ENCODE peak calls at places on chromosomes 2 and 18, in eight cellular contexts. One of them, this sample, is unnamed.

GRCh38 chr2:30691948-30692828 is 115.1 kb downstream of the CAPN13 start:
- DNase-seq in aorta: no peak
- DNase-seq in stimulated activated CD4-positive, alpha-beta T cell treated with anti-CD3 and anti-CD28 coated beads, Interleukin-4, amount 100 ng/mL, for 24 hours: no peak
- DNase-seq in activated effector memory CD4-positive, alpha-beta T cell treated with anti-CD3 and anti-CD28 coated beads, Interleukin-2, amount 50 U/mL, for 16 hours: no peak
- DNase-seq in substantia nigra: no peak
- DNase-seq in activated T-helper 1 cell treated with anti-CD3 and anti-CD28 coated beads, Interleukin-12 subunit alpha, Interleukin-12 subunit beta, Interleukin-2, Interleukin-4 antibody, amounts not matched to agents 30 ng/mL and 10 ng/mL and 1 ng/mL, durations not matched to agents 14 hours and 24 hours and 36 hours: no peak
- DNase-seq in T47D: no peak
- DNase-seq in colonic mucosa: no peak
- DNase-seq in this sample: no peak

GRCh38 chr2:174512345-174512744 is 25.5 kb upstream of the GPR155 start:
- DNase-seq in aorta: no peak
- DNase-seq in stimulated activated CD4-positive, alpha-beta T cell treated with anti-CD3 and anti-CD28 coated beads, Interleukin-4, amount 100 ng/mL, for 24 hours: no peak
- DNase-seq in activated effector memory CD4-positive, alpha-beta T cell treated with anti-CD3 and anti-CD28 coated beads, Interleukin-2, amount 50 U/mL, for 16 hours: no peak
- DNase-seq in substantia nigra: no peak
- DNase-seq in activated T-helper 1 cell treated with anti-CD3 and anti-CD28 coated beads, Interleukin-12 subunit alpha, Interleukin-12 subunit beta, Interleukin-2, Interleukin-4 antibody, amounts not matched to agents 30 ng/mL and 10 ng/mL and 1 ng/mL, durations not matched to agents 14 hours and 24 hours and 36 hours: no peak
- DNase-seq in T47D: no peak
- DNase-seq in colonic mucosa: no peak
- DNase-seq in this sample: no peak

GRCh38 chr2:47568164-47568861 is 165.4 kb downstream of the MSH2 start:
- DNase-seq in aorta: no peak
- DNase-seq in stimulated activated CD4-positive, alpha-beta T cell treated with anti-CD3 and anti-CD28 coated beads, Interleukin-4, amount 100 ng/mL, for 24 hours: no peak
- DNase-seq in activated effector memory CD4-positive, alpha-beta T cell treated with anti-CD3 and anti-CD28 coated beads, Interleukin-2, amount 50 U/mL, for 16 hours: no peak
- DNase-seq in substantia nigra: no peak
- DNase-seq in activated T-helper 1 cell treated with anti-CD3 and anti-CD28 coated beads, Interleukin-12 subunit alpha, Interleukin-12 subunit beta, Interleukin-2, Interleukin-4 antibody, amounts not matched to agents 30 ng/mL and 10 ng/mL and 1 ng/mL, durations not matched to agents 14 hours and 24 hours and 36 hours: no peak
- DNase-seq in T47D: no peak
- DNase-seq in colonic mucosa: no peak
- DNase-seq in this sample: no peak

GRCh38 chr2:66930499-66931165 is 466.5 kb upstream of the ETAA1 start:
- DNase-seq in aorta: no peak
- DNase-seq in stimulated activated CD4-positive, alpha-beta T cell treated with anti-CD3 and anti-CD28 coated beads, Interleukin-4, amount 100 ng/mL, for 24 hours: no peak
- DNase-seq in activated effector memory CD4-positive, alpha-beta T cell treated with anti-CD3 and anti-CD28 coated beads, Interleukin-2, amount 50 U/mL, for 16 hours: no peak
- DNase-seq in substantia nigra: no peak
- DNase-seq in activated T-helper 1 cell treated with anti-CD3 and anti-CD28 coated beads, Interleukin-12 subunit alpha, Interleukin-12 subunit beta, Interleukin-2, Interleukin-4 antibody, amounts not matched to agents 30 ng/mL and 10 ng/mL and 1 ng/mL, durations not matched to agents 14 hours and 24 hours and 36 hours: no peak
- DNase-seq in T47D: no peak
- DNase-seq in colonic mucosa: no peak
- DNase-seq in this sample: no peak

GRCh38 chr2:120486946-120487345 is 141.0 kb downstream of the INHBB start:
- DNase-seq in aorta: peak
- DNase-seq in stimulated activated CD4-positive, alpha-beta T cell treated with anti-CD3 and anti-CD28 coated beads, Interleukin-4, amount 100 ng/mL, for 24 hours: no peak
- DNase-seq in activated effector memory CD4-positive, alpha-beta T cell treated with anti-CD3 and anti-CD28 coated beads, Interleukin-2, amount 50 U/mL, for 16 hours: no peak
- DNase-seq in substantia nigra: no peak
- DNase-seq in activated T-helper 1 cell treated with anti-CD3 and anti-CD28 coated beads, Interleukin-12 subunit alpha, Interleukin-12 subunit beta, Interleukin-2, Interleukin-4 antibody, amounts not matched to agents 30 ng/mL and 10 ng/mL and 1 ng/mL, durations not matched to agents 14 hours and 24 hours and 36 hours: no peak
- DNase-seq in T47D: no peak
- DNase-seq in colonic mucosa: no peak
- DNase-seq in this sample: no peak

GRCh38 chr2:69830045-69830905 is 815 bp downstream of the GMCL1 start:
- DNase-seq in aorta: peak
- DNase-seq in stimulated activated CD4-positive, alpha-beta T cell treated with anti-CD3 and anti-CD28 coated beads, Interleukin-4, amount 100 ng/mL, for 24 hours: peak
- DNase-seq in activated effector memory CD4-positive, alpha-beta T cell treated with anti-CD3 and anti-CD28 coated beads, Interleukin-2, amount 50 U/mL, for 16 hours: peak
- DNase-seq in substantia nigra: no peak
- DNase-seq in activated T-helper 1 cell treated with anti-CD3 and anti-CD28 coated beads, Interleukin-12 subunit alpha, Interleukin-12 subunit beta, Interleukin-2, Interleukin-4 antibody, amounts not matched to agents 30 ng/mL and 10 ng/mL and 1 ng/mL, durations not matched to agents 14 hours and 24 hours and 36 hours: peak
- DNase-seq in T47D: no peak
- DNase-seq in colonic mucosa: peak
- DNase-seq in this sample: peak

GRCh38 chr18:34709104-34709503 is 994 bp upstream of the DTNA start:
- DNase-seq in aorta: no peak
- DNase-seq in stimulated activated CD4-positive, alpha-beta T cell treated with anti-CD3 and anti-CD28 coated beads, Interleukin-4, amount 100 ng/mL, for 24 hours: no peak
- DNase-seq in activated effector memory CD4-positive, alpha-beta T cell treated with anti-CD3 and anti-CD28 coated beads, Interleukin-2, amount 50 U/mL, for 16 hours: no peak
- DNase-seq in substantia nigra: no peak
- DNase-seq in activated T-helper 1 cell treated with anti-CD3 and anti-CD28 coated beads, Interleukin-12 subunit alpha, Interleukin-12 subunit beta, Interleukin-2, Interleukin-4 antibody, amounts not matched to agents 30 ng/mL and 10 ng/mL and 1 ng/mL, durations not matched to agents 14 hours and 24 hours and 36 hours: no peak
- DNase-seq in T47D: no peak
- DNase-seq in colonic mucosa: no peak
- DNase-seq in this sample: no peak

GRCh38 chr2:139940701-139941100 is 1160.5 kb upstream of the NXPH2 start:
- DNase-seq in aorta: no peak
- DNase-seq in stimulated activated CD4-positive, alpha-beta T cell treated with anti-CD3 and anti-CD28 coated beads, Interleukin-4, amount 100 ng/mL, for 24 hours: no peak
- DNase-seq in activated effector memory CD4-positive, alpha-beta T cell treated with anti-CD3 and anti-CD28 coated beads, Interleukin-2, amount 50 U/mL, for 16 hours: no peak
- DNase-seq in substantia nigra: no peak
- DNase-seq in activated T-helper 1 cell treated with anti-CD3 and anti-CD28 coated beads, Interleukin-12 subunit alpha, Interleukin-12 subunit beta, Interleukin-2, Interleukin-4 antibody, amounts not matched to agents 30 ng/mL and 10 ng/mL and 1 ng/mL, durations not matched to agents 14 hours and 24 hours and 36 hours: no peak
- DNase-seq in T47D: no peak
- DNase-seq in colonic mucosa: no peak
- DNase-seq in this sample: no peak

GRCh38 chr2:134955744-134956143 is 37.1 kb downstream of the CCNT2 start:
- DNase-seq in aorta: no peak
- DNase-seq in stimulated activated CD4-positive, alpha-beta T cell treated with anti-CD3 and anti-CD28 coated beads, Interleukin-4, amount 100 ng/mL, for 24 hours: no peak
- DNase-seq in activated effector memory CD4-positive, alpha-beta T cell treated with anti-CD3 and anti-CD28 coated beads, Interleukin-2, amount 50 U/mL, for 16 hours: no peak
- DNase-seq in substantia nigra: no peak
- DNase-seq in activated T-helper 1 cell treated with anti-CD3 and anti-CD28 coated beads, Interleukin-12 subunit alpha, Interleukin-12 subunit beta, Interleukin-2, Interleukin-4 antibody, amounts not matched to agents 30 ng/mL and 10 ng/mL and 1 ng/mL, durations not matched to agents 14 hours and 24 hours and 36 hours: no peak
- DNase-seq in T47D: no peak
- DNase-seq in colonic mucosa: no peak
- DNase-seq in this sample: no peak